ENCODE peak calls at places on chromosome 4, in five cellular contexts. One of them, this sample, is unnamed.

GRCh38 chr4:152480356-152480755 is 55.5 kb downstream of the FBXW7 start:
- DNase-seq in fibroblast of gingiva: no peak
- DNase-seq in kidney epithelial cell: no peak
- DNase-seq in NCI-H1436: no peak
- DNase-seq in central memory CD4-positive, alpha-beta T cell: no peak
- DNase-seq in this sample: no peak

GRCh38 chr4:163679189-163679588 is 184.7 kb downstream of the TMA16 start:
- DNase-seq in fibroblast of gingiva: no peak
- DNase-seq in NCI-H1436: no peak
- DNase-seq in kidney epithelial cell: no peak
- DNase-seq in central memory CD4-positive, alpha-beta T cell: no peak
- DNase-seq in this sample: no peak

GRCh38 chr4:112852586-112852985 is 196.9 kb upstream of the ANK2 start:
- DNase-seq in fibroblast of gingiva: peak; percentile 2
- DNase-seq in central memory CD4-positive, alpha-beta T cell: no peak
- DNase-seq in kidney epithelial cell: no peak
- DNase-seq in NCI-H1436: no peak
- DNase-seq in this sample: no peak

GRCh38 chr4:7426525-7427171 is 8.1 kb downstream of the PSAPL1 start:
- DNase-seq in fibroblast of gingiva: no peak
- DNase-seq in kidney epithelial cell: no peak
- DNase-seq in central memory CD4-positive, alpha-beta T cell: no peak
- DNase-seq in NCI-H1436: no peak
- DNase-seq in this sample: no peak

GRCh38 chr4:35538807-35539206 is 705.5 kb downstream of the ARAP2 start:
- DNase-seq in NCI-H1436: no peak
- DNase-seq in central memory CD4-positive, alpha-beta T cell: no peak
- DNase-seq in fibroblast of gingiva: no peak
- DNase-seq in kidney epithelial cell: no peak
- DNase-seq in this sample: no peak

GRCh38 chr4:6022607-6023288 is 4.5 kb upstream of the C4orf50 start:
- DNase-seq in central memory CD4-positive, alpha-beta T cell: no peak
- DNase-seq in NCI-H1436: no peak
- DNase-seq in fibroblast of gingiva: no peak
- DNase-seq in kidney epithelial cell: no peak
- DNase-seq in this sample: no peak

GRCh38 chr4:99518883-99519282 is 8.1 kb downstream of the C4orf17 start:
- DNase-seq in kidney epithelial cell: no peak
- DNase-seq in fibroblast of gingiva: no peak
- DNase-seq in central memory CD4-positive, alpha-beta T cell: no peak
- DNase-seq in NCI-H1436: no peak
- DNase-seq in this sample: no peak

GRCh38 chr4:1209821-1210220 is 37.4 kb upstream of the SPON2 start:
- DNase-seq in NCI-H1436: no peak
- DNase-seq in fibroblast of gingiva: peak; percentile 68
- DNase-seq in central memory CD4-positive, alpha-beta T cell: no peak
- DNase-seq in kidney epithelial cell: no peak
- DNase-seq in this sample: peak; percentile 5

GRCh38 chr4:2290974-2291704 is 29.2 kb upstream of the MXD4 start:
- DNase-seq in NCI-H1436: no peak
- DNase-seq in kidney epithelial cell: no peak
- DNase-seq in central memory CD4-positive, alpha-beta T cell: peak; percentile 88
- DNase-seq in fibroblast of gingiva: no peak
- DNase-seq in this sample: no peak